ENCODE peak calls at places on chromosomes 13 and 19, in nine cellular contexts. One of them, this sample, is unnamed.

GRCh38 chr13:51585234-51585672 is 991 bp downstream of the WDFY2 start:
- DNase-seq in pulmonary artery endothelial cell: no peak
- DNase-seq in stomach: no peak
- DNase-seq in breast epithelium: no peak
- DNase-seq in effector CD4-positive, alpha-beta T cell: no peak
- DNase-seq in RPMI7951: no peak
- DNase-seq in left cardiac atrium: no peak
- DNase-seq in cardiac muscle cell: peak; percentile 45
- DNase-seq in thyroid gland: no peak
- DNase-seq in this sample: no peak

GRCh38 chr13:79871594-79871993 is 390.6 kb downstream of the NDFIP2 start:
- DNase-seq in thyroid gland: no peak
- DNase-seq in pulmonary artery endothelial cell: no peak
- DNase-seq in effector CD4-positive, alpha-beta T cell: no peak
- DNase-seq in cardiac muscle cell: no peak
- DNase-seq in breast epithelium: no peak
- DNase-seq in left cardiac atrium: no peak
- DNase-seq in stomach: no peak
- DNase-seq in RPMI7951: no peak
- DNase-seq in this sample: no peak

GRCh38 chr19:41939861-41940442 is 11.7 kb upstream of the ERFL start:
- DNase-seq in cardiac muscle cell: no peak
- DNase-seq in left cardiac atrium: no peak
- DNase-seq in effector CD4-positive, alpha-beta T cell: peak; percentile 49
- DNase-seq in stomach: peak; percentile 43
- DNase-seq in pulmonary artery endothelial cell: no peak
- DNase-seq in thyroid gland: no peak
- DNase-seq in breast epithelium: no peak
- DNase-seq in RPMI7951: no peak
- DNase-seq in this sample: peak; percentile 62

GRCh38 chr13:24683833-24684599 is 3.8 kb downstream of the ATP12A start:
- DNase-seq in stomach: peak; percentile 63
- DNase-seq in left cardiac atrium: peak; percentile 60
- DNase-seq in cardiac muscle cell: peak; percentile 64
- DNase-seq in pulmonary artery endothelial cell: no peak
- DNase-seq in effector CD4-positive, alpha-beta T cell: peak; percentile 34
- DNase-seq in RPMI7951: peak; percentile 28
- DNase-seq in breast epithelium: no peak
- DNase-seq in thyroid gland: peak; percentile 75
- DNase-seq in this sample: peak; percentile 72

GRCh38 chr19:52778811-52779210 is 7.8 kb downstream of the ZNF600 start:
- DNase-seq in breast epithelium: no peak
- DNase-seq in effector CD4-positive, alpha-beta T cell: peak; percentile 3
- DNase-seq in left cardiac atrium: no peak
- DNase-seq in stomach: no peak
- DNase-seq in RPMI7951: no peak
- DNase-seq in cardiac muscle cell: no peak
- DNase-seq in thyroid gland: no peak
- DNase-seq in pulmonary artery endothelial cell: no peak
- DNase-seq in this sample: no peak

GRCh38 chr19:17091758-17092333 is 16.3 kb downstream of the MYO9B start:
- DNase-seq in stomach: peak; percentile 43
- DNase-seq in breast epithelium: no peak
- DNase-seq in left cardiac atrium: peak; percentile 64
- DNase-seq in effector CD4-positive, alpha-beta T cell: no peak
- DNase-seq in RPMI7951: no peak
- DNase-seq in pulmonary artery endothelial cell: no peak
- DNase-seq in thyroid gland: no peak
- DNase-seq in cardiac muscle cell: no peak
- DNase-seq in this sample: peak; percentile 54

GRCh38 chr13:31807090-31807541 is 67.8 kb downstream of the RXFP2 start:
- DNase-seq in left cardiac atrium: no peak
- DNase-seq in pulmonary artery endothelial cell: no peak
- DNase-seq in RPMI7951: peak; percentile 25
- DNase-seq in effector CD4-positive, alpha-beta T cell: peak; percentile 5
- DNase-seq in cardiac muscle cell: peak; percentile 52
- DNase-seq in thyroid gland: no peak
- DNase-seq in stomach: no peak
- DNase-seq in breast epithelium: no peak
- DNase-seq in this sample: no peak

GRCh38 chr19:52637718-52638585 is at the start of gene ZNF83:
- DNase-seq in stomach: peak; percentile 96
- DNase-seq in effector CD4-positive, alpha-beta T cell: peak; percentile 97
- DNase-seq in RPMI7951: peak; percentile 94
- DNase-seq in thyroid gland: peak; percentile 99
- DNase-seq in left cardiac atrium: peak; percentile 99
- DNase-seq in breast epithelium: peak; percentile 97
- DNase-seq in cardiac muscle cell: peak; percentile 97
- DNase-seq in pulmonary artery endothelial cell: peak; percentile 72
- DNase-seq in this sample: peak; percentile 97

GRCh38 chr13:28286263-28286662 is 147.9 kb downstream of the PAN3 start:
- DNase-seq in stomach: no peak
- DNase-seq in RPMI7951: no peak
- DNase-seq in effector CD4-positive, alpha-beta T cell: no peak
- DNase-seq in breast epithelium: no peak
- DNase-seq in pulmonary artery endothelial cell: no peak
- DNase-seq in left cardiac atrium: no peak
- DNase-seq in cardiac muscle cell: no peak
- DNase-seq in thyroid gland: no peak
- DNase-seq in this sample: no peak

GRCh38 chr13:54029226-54029625 is 1000.6 kb downstream of the OLFM4 start:
- DNase-seq in stomach: no peak
- DNase-seq in left cardiac atrium: no peak
- DNase-seq in pulmonary artery endothelial cell: no peak
- DNase-seq in effector CD4-positive, alpha-beta T cell: no peak
- DNase-seq in RPMI7951: peak; percentile 48
- DNase-seq in thyroid gland: peak; percentile 9
- DNase-seq in cardiac muscle cell: no peak
- DNase-seq in breast epithelium: no peak
- DNase-seq in this sample: no peak

GRCh38 chr19:32307591-32307990 is 37.8 kb upstream of the ZNF507 start:
- DNase-seq in stomach: no peak
- DNase-seq in effector CD4-positive, alpha-beta T cell: no peak
- DNase-seq in breast epithelium: no peak
- DNase-seq in cardiac muscle cell: no peak
- DNase-seq in left cardiac atrium: no peak
- DNase-seq in RPMI7951: no peak
- DNase-seq in thyroid gland: no peak
- DNase-seq in pulmonary artery endothelial cell: no peak
- DNase-seq in this sample: no peak

GRCh38 chr19:3468211-3468610 is 12.1 kb downstream of the SMIM24 start:
- DNase-seq in effector CD4-positive, alpha-beta T cell: no peak
- DNase-seq in left cardiac atrium: no peak
- DNase-seq in stomach: no peak
- DNase-seq in thyroid gland: no peak
- DNase-seq in breast epithelium: no peak
- DNase-seq in pulmonary artery endothelial cell: no peak
- DNase-seq in RPMI7951: no peak
- DNase-seq in cardiac muscle cell: no peak
- DNase-seq in this sample: no peak

GRCh38 chr13:25901460-25902376 is 150.1 kb downstream of the SHISA2 start:
- DNase-seq in RPMI7951: peak; percentile 88
- DNase-seq in thyroid gland: no peak
- DNase-seq in cardiac muscle cell: peak; percentile 91
- DNase-seq in pulmonary artery endothelial cell: peak; percentile 24
- DNase-seq in breast epithelium: no peak
- DNase-seq in effector CD4-positive, alpha-beta T cell: peak; percentile 38
- DNase-seq in left cardiac atrium: no peak
- DNase-seq in stomach: no peak
- DNase-seq in this sample: no peak

GRCh38 chr19:48568345-48568886 is 16.4 kb downstream of the SULT2B1 start:
- DNase-seq in cardiac muscle cell: peak; percentile 91
- DNase-seq in pulmonary artery endothelial cell: peak; percentile 53
- DNase-seq in effector CD4-positive, alpha-beta T cell: no peak
- DNase-seq in stomach: peak; percentile 87
- DNase-seq in breast epithelium: peak; percentile 85
- DNase-seq in RPMI7951: peak; percentile 95
- DNase-seq in left cardiac atrium: peak; percentile 91
- DNase-seq in thyroid gland: peak; percentile 97
- DNase-seq in this sample: peak; percentile 73

GRCh38 chr13:24564881-24565280 is 52.3 kb upstream of the PARP4 start:
- DNase-seq in breast epithelium: no peak
- DNase-seq in thyroid gland: no peak
- DNase-seq in pulmonary artery endothelial cell: no peak
- DNase-seq in effector CD4-positive, alpha-beta T cell: no peak
- DNase-seq in cardiac muscle cell: no peak
- DNase-seq in left cardiac atrium: no peak
- DNase-seq in stomach: no peak
- DNase-seq in RPMI7951: no peak
- DNase-seq in this sample: no peak

GRCh38 chr13:80189889-80190597 is 150.9 kb downstream of the SPRY2 start:
- DNase-seq in stomach: no peak
- DNase-seq in cardiac muscle cell: no peak
- DNase-seq in RPMI7951: no peak
- DNase-seq in breast epithelium: no peak
- DNase-seq in effector CD4-positive, alpha-beta T cell: no peak
- DNase-seq in thyroid gland: no peak
- DNase-seq in left cardiac atrium: no peak
- DNase-seq in pulmonary artery endothelial cell: no peak
- DNase-seq in this sample: no peak

GRCh38 chr13:80341098-80341701 is at the start of gene SPRY2:
- DNase-seq in thyroid gland: peak; percentile 88
- DNase-seq in cardiac muscle cell: peak; percentile 98
- DNase-seq in RPMI7951: peak; percentile 97
- DNase-seq in pulmonary artery endothelial cell: peak; percentile 91
- DNase-seq in stomach: peak; percentile 93
- DNase-seq in breast epithelium: peak; percentile 88
- DNase-seq in effector CD4-positive, alpha-beta T cell: no peak
- DNase-seq in left cardiac atrium: peak; percentile 96
- DNase-seq in this sample: peak; percentile 94

GRCh38 chr13:106570354-106570822 is 2.5 kb upstream of the ARGLU1 start:
- DNase-seq in stomach: peak; percentile 80
- DNase-seq in cardiac muscle cell: peak; percentile 95
- DNase-seq in left cardiac atrium: peak; percentile 90
- DNase-seq in breast epithelium: peak; percentile 62
- DNase-seq in RPMI7951: no peak
- DNase-seq in pulmonary artery endothelial cell: peak; percentile 60
- DNase-seq in thyroid gland: peak; percentile 68
- DNase-seq in effector CD4-positive, alpha-beta T cell: peak; percentile 48
- DNase-seq in this sample: peak; percentile 46

GRCh38 chr13:24308068-24308445 is 1.3 kb upstream of the C1QTNF9 start:
- DNase-seq in pulmonary artery endothelial cell: no peak
- DNase-seq in stomach: no peak
- DNase-seq in cardiac muscle cell: no peak
- DNase-seq in breast epithelium: no peak
- DNase-seq in thyroid gland: no peak
- DNase-seq in left cardiac atrium: no peak
- DNase-seq in RPMI7951: no peak
- DNase-seq in effector CD4-positive, alpha-beta T cell: no peak
- DNase-seq in this sample: no peak

GRCh38 chr13:78382946-78383542 is 220.3 kb downstream of the POU4F1 start:
- DNase-seq in stomach: no peak
- DNase-seq in pulmonary artery endothelial cell: no peak
- DNase-seq in cardiac muscle cell: no peak
- DNase-seq in thyroid gland: no peak
- DNase-seq in left cardiac atrium: no peak
- DNase-seq in breast epithelium: no peak
- DNase-seq in RPMI7951: no peak
- DNase-seq in effector CD4-positive, alpha-beta T cell: no peak
- DNase-seq in this sample: no peak

GRCh38 chr13:59531571-59532091 is 632.1 kb downstream of the DIAPH3 start:
- DNase-seq in left cardiac atrium: peak; percentile 93
- DNase-seq in breast epithelium: peak; percentile 62
- DNase-seq in pulmonary artery endothelial cell: peak; percentile 96
- DNase-seq in thyroid gland: peak; percentile 89
- DNase-seq in RPMI7951: peak; percentile 18
- DNase-seq in stomach: peak; percentile 67
- DNase-seq in cardiac muscle cell: peak; percentile 93
- DNase-seq in effector CD4-positive, alpha-beta T cell: no peak
- DNase-seq in this sample: peak; percentile 40

GRCh38 chr13:113178070-113178895 is 19.8 kb downstream of the PROZ start:
- DNase-seq in effector CD4-positive, alpha-beta T cell: no peak
- DNase-seq in breast epithelium: no peak
- DNase-seq in thyroid gland: no peak
- DNase-seq in stomach: no peak
- DNase-seq in left cardiac atrium: no peak
- DNase-seq in pulmonary artery endothelial cell: no peak
- DNase-seq in cardiac muscle cell: peak; percentile 86
- DNase-seq in RPMI7951: peak; percentile 91
- DNase-seq in this sample: no peak

GRCh38 chr13:85806553-85807175 is 7.4 kb upstream of the SLITRK6 start:
- DNase-seq in thyroid gland: no peak
- DNase-seq in RPMI7951: peak; percentile 17
- DNase-seq in cardiac muscle cell: peak; percentile 75
- DNase-seq in left cardiac atrium: no peak
- DNase-seq in stomach: no peak
- DNase-seq in breast epithelium: no peak
- DNase-seq in pulmonary artery endothelial cell: no peak
- DNase-seq in effector CD4-positive, alpha-beta T cell: no peak
- DNase-seq in this sample: no peak

GRCh38 chr13:105679832-105680231 is 855.6 kb downstream of the EFNB2 start:
- DNase-seq in RPMI7951: peak; percentile 29
- DNase-seq in cardiac muscle cell: no peak
- DNase-seq in effector CD4-positive, alpha-beta T cell: no peak
- DNase-seq in pulmonary artery endothelial cell: no peak
- DNase-seq in breast epithelium: no peak
- DNase-seq in left cardiac atrium: no peak
- DNase-seq in thyroid gland: no peak
- DNase-seq in stomach: no peak
- DNase-seq in this sample: no peak

GRCh38 chr13:99971576-99972189 is at the start of gene ZIC5:
- DNase-seq in left cardiac atrium: no peak
- DNase-seq in breast epithelium: no peak
- DNase-seq in pulmonary artery endothelial cell: no peak
- DNase-seq in stomach: no peak
- DNase-seq in cardiac muscle cell: no peak
- DNase-seq in thyroid gland: no peak
- DNase-seq in RPMI7951: no peak
- DNase-seq in effector CD4-positive, alpha-beta T cell: no peak
- DNase-seq in this sample: no peak

GRCh38 chr13:59343132-59343531 is 820.6 kb downstream of the DIAPH3 start:
- DNase-seq in effector CD4-positive, alpha-beta T cell: no peak
- DNase-seq in thyroid gland: no peak
- DNase-seq in pulmonary artery endothelial cell: no peak
- DNase-seq in cardiac muscle cell: no peak
- DNase-seq in RPMI7951: no peak
- DNase-seq in breast epithelium: no peak
- DNase-seq in stomach: no peak
- DNase-seq in left cardiac atrium: no peak
- DNase-seq in this sample: no peak